ENCODE peak calls at places on chromosomes 3 and 15, in four cellular contexts. D is dorsolateral prefrontal cortex, I is A549, N is upper lobe of left lung. F is an unnamed sample.

GRCh38 chr3:2166552-2166951 is 67.9 kb downstream of the CNTN4 start:
- DNase-seq in D (no peak), I (peak; percentile 6), N (no peak), F (no peak)

GRCh38 chr15:57298204-57298603 is 78.1 kb upstream of the CGNL1 start:
- DNase-seq in D (no peak), I (no peak), N (no peak), F (no peak)

GRCh38 chr3:134374791-134375541 is 719 bp upstream of the AMOTL2 start:
- DNase-seq in D (no peak), I (peak; percentile 82), N (peak; percentile 61), F (no peak)

GRCh38 chr3:119542168-119542767 is 17.1 kb downstream of the CD80 start:
- DNase-seq in D (no peak), I (no peak), N (no peak), F (no peak)

GRCh38 chr3:44905501-44906159 is 31.2 kb downstream of the TGM4 start:
- DNase-seq in D (no peak), I (no peak), N (no peak), F (no peak)

GRCh38 chr15:67882487-67883227 is 42.8 kb upstream of the RNU6-1 start:
- DNase-seq in D (no peak), I (peak; percentile 83), N (peak; percentile 42), F (no peak)

GRCh38 chr15:99722406-99722805 is 10.8 kb downstream of the LYSMD4 start:
- DNase-seq in D (no peak), I (no peak), N (no peak), F (no peak)

GRCh38 chr3:15097889-15098288 is 1.1 kb downstream of the RBSN start:
- DNase-seq in D (no peak), I (no peak), N (no peak), F (no peak)

GRCh38 chr3:32249184-32249782 is 10.8 kb downstream of the CMTM8 start:
- DNase-seq in D (no peak), I (peak; percentile 58), N (no peak), F (no peak)

GRCh38 chr3:30693470-30694120 is 87.2 kb downstream of the TGFBR2 start:
- DNase-seq in D (no peak), I (peak; percentile 77), N (peak; percentile 41), F (no peak)

GRCh38 chr3:185989511-185989910 is 51.7 kb upstream of the TRA2B start:
- DNase-seq in D (no peak), I (no peak), N (no peak), F (no peak)

GRCh38 chr3:157078131-157078835 is 81.7 kb downstream of the CCNL1 start:
- DNase-seq in D (no peak), I (no peak), N (no peak), F (no peak)

GRCh38 chr3:157075693-157076420 is 84.1 kb downstream of the CCNL1 start:
- DNase-seq in D (no peak), I (no peak), N (no peak), F (no peak)

GRCh38 chr3:157079677-157080369 is 80.1 kb downstream of the CCNL1 start:
- DNase-seq in D (no peak), I (no peak), N (no peak), F (no peak)

GRCh38 chr3:157074490-157074889 is 85.5 kb downstream of the CCNL1 start:
- DNase-seq in D (no peak), I (no peak), N (no peak), F (no peak)

GRCh38 chr3:157077565-157077991 is 82.4 kb downstream of the CCNL1 start:
- DNase-seq in D (no peak), I (peak; percentile 19), N (no peak), F (no peak)
- TF ChIP-seq CTCF in D (no peak), I (no peak), N (no peak), F (no peak)

GRCh38 chr15:76996076-76996525 is 1.2 kb downstream of the PSTPIP1 start:
- DNase-seq in D (no peak), I (no peak), N (peak; percentile 8), F (no peak)

GRCh38 chr15:76994971-76995945 is at the start of gene PSTPIP1:
- DNase-seq in D (peak; percentile 69), I (no peak), N (peak; percentile 66), F (no peak)

GRCh38 chr15:76994001-76994400 is 925 bp upstream of the PSTPIP1 start:
- DNase-seq in D (no peak), I (peak; percentile 43), N (peak; percentile 80), F (no peak)

GRCh38 chr15:76993114-76993715 is 1.7 kb upstream of the PSTPIP1 start:
- DNase-seq in D (no peak), I (no peak), N (no peak), F (no peak)

GRCh38 chr15:76994496-76994895 is 430 bp upstream of the PSTPIP1 start:
- DNase-seq in D (no peak), I (no peak), N (no peak), F (no peak)
- TF ChIP-seq CTCF in D (no peak), I (no peak), N (no peak), F (no peak)

GRCh38 chr15:88658972-88659931 is 20.4 kb downstream of the ISG20 start:
- DNase-seq in D (no peak), I (no peak), N (no peak), F (no peak)

GRCh38 chr15:88657326-88658069 is 18.7 kb downstream of the ISG20 start:
- DNase-seq in D (no peak), I (peak; percentile 62), N (peak; percentile 23), F (no peak)

GRCh38 chr15:88655780-88656488 is 17.1 kb downstream of the ISG20 start:
- DNase-seq in D (no peak), I (no peak), N (peak; percentile 19), F (no peak)

GRCh38 chr15:88656760-88657221 is 18.0 kb downstream of the ISG20 start:
- DNase-seq in D (no peak), I (no peak), N (peak; percentile 21), F (no peak)

DNA sequence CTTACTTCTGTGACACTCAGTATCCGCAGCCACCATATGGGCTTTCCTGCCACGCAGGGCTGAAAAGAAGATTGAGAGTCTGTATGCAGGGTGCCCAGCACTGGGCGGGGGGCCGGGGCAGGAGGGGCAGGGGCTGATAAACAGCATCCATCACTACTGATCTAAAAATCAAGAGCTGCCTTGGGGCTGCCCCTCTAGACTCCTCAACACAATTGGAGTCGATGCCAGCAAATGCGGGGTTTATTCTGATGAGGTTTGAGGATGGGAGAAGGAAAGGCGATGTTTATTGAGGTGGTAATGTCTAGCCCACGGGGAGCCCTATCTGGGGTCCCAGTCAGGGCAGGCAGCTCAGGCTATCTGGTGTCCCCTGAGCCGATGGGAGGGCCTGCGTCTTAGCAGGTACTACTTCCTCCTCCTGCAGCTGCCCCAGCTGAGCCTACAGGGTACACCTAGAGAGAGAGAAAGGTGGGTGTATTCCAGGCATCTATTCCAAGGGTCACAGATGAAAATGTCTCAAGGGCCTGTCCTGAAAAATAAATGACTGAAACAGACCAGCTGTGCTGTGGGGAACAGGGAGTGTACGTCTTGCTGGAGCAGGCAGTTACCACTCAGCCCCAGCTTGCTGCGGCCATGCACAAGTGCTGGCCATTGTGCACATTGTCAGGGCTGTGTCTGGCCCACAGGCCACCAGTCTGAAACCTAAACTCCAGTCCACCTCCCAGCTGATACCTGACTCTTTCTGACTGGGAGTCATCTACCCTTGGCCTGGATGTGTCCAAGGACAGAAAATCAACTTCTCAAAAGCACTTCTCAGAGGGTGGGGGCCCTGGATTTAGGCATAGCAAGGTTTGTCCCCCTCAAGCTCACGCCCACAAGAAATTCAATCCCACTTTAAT is 19.5 kb downstream of the ISG20 start:
- DNase-seq in D (no peak), I (no peak), N (no peak), F (no peak)
- TF ChIP-seq CTCF in D (no peak), I (no peak), N (no peak), F (no peak)

GRCh38 chr3:49700453-49701128 is 11.2 kb downstream of the RNF123 start:
- DNase-seq in D (no peak), I (no peak), N (no peak), F (no peak)
- TF ChIP-seq CTCF in D (no peak), I (no peak), N (no peak), F (no peak)

DNA sequence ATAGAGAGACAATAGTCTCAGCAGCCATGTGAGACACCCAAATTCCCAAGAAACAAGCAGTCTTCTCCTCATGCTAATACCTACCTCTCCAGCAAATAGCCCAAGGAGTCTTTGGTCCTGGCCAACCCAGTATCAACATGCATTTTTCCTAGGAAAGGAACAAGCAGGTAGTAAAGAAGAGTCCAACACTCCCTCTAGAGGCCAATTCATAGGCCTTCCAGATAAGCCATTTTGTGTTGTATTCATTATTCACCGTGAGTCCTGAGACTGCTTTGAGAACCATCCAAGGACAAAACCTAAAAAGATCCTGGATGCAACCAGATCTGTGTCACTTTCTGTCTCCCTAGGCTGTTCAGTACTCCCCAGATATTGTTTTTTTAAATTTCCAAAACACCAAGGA is 63.6 kb upstream of the SNTN start:
- DNase-seq in D (no peak), I (peak; percentile 1), N (no peak), F (no peak)
- TF ChIP-seq CTCF in D (no peak), I (no peak), N (no peak), F (no peak)

GRCh38 chr3:125194849-125195601 is 17.5 kb downstream of the SLC12A8 start:
- DNase-seq in D (no peak), I (no peak), N (no peak), F (no peak)
- TF ChIP-seq CTCF in D (no peak), I (no peak), N (no peak), F (no peak)

GRCh38 chr3:23594066-23594465 is 211.7 kb upstream of the UBE2E1 start:
- DNase-seq in D (no peak), I (no peak), N (no peak), F (no peak)

GRCh38 chr3:23590874-23591273 is 214.9 kb upstream of the UBE2E1 start:
- DNase-seq in D (no peak), I (no peak), N (no peak), F (no peak)

GRCh38 chr3:23591374-23591773 is 214.4 kb upstream of the UBE2E1 start:
- DNase-seq in D (no peak), I (no peak), N (no peak), F (no peak)

GRCh38 chr3:23592961-23593931 is 212.5 kb upstream of the UBE2E1 start:
- DNase-seq in D (no peak), I (no peak), N (no peak), F (no peak)

DNA sequence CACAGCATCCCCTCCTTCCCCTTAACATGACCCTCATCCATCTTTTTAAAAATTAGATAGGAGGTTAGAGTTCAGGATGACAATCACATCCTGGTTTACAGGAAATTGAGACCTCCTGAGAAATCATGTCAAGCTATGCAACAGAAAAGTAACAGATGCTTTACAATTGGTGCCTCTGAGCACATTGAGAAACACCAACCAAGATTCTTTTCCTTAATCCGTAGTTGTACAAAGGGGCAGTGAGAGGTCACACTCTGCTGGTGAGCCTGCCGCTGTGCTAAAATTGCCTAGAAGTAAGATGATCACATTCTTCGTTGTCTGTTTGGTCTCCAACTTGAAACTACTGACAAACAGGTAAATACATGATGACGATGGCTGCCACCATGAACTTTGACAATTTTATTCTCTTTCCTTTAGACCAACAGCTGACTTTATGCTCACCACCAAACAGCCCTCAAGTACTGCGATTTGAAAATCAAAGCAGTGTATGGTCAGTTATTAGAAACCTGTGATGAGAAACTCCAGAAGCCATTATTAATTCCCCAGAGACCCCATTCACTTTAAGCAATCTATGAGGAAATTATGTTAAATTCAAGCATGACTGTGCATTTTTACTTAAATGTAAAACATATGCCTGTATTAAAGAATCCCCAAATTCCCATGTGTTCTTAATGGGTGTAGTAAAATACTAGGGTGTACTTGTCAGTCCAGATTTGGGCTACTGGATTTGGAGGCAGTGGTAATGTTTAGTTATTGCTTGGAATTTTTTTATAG is 210.7 kb upstream of the UBE2E1 start:
- DNase-seq in D (no peak), I (no peak), N (no peak), F (no peak)
- TF ChIP-seq CTCF in D (no peak), I (no peak), N (no peak), F (no peak)

F was measured in type B pancreatic cell.